ENCODE peak calls at places on chromosomes 11 and 22, in six cellular contexts. N is B cell; Y is stimulated activated CD4-positive, alpha-beta T cell treated with anti-CD3 and anti-CD28 coated beads, Interleukin-1b, Interleukin-23, amount 100 ng/mL, for 48 hours; R is Daoy; A is EH; H is sigmoid colon. F is an unnamed sample.

GRCh38 chr22:48714231-48714630 is 1113.4 kb downstream of the BRD1 start:
- DNase-seq in N (no peak), Y (no peak), R (no peak), A (no peak), H (peak), F (peak)

GRCh38 chr11:33984682-33985389 is 66.7 kb upstream of the CAPRIN1 start:
- DNase-seq in N (no peak), Y (no peak), R (no peak), A (peak), H (no peak), F (no peak)

GRCh38 chr11:14974723-14975587 is 2.8 kb upstream of the CALCA start:
- DNase-seq in N (peak), Y (peak), R (peak), A (peak), H (no peak), F (no peak)

GRCh38 chr11:71163371-71163770 is 89.0 kb downstream of the SHANK2 start:
- DNase-seq in N (no peak), Y (no peak), R (no peak), A (no peak), H (peak), F (no peak)

GRCh38 chr11:17951685-17952388 is 61.0 kb downstream of the SERGEF start:
- DNase-seq in N (no peak), Y (no peak), R (no peak), A (no peak), H (no peak), F (no peak)

GRCh38 chr11:75264971-75265370 is 24.4 kb downstream of the TPBGL start:
- DNase-seq in N (no peak), Y (no peak), R (no peak), A (no peak), H (peak), F (peak)

GRCh38 chr11:3109921-3110706 is 52.9 kb upstream of the CARS1 start:
- DNase-seq in N (no peak), Y (peak), R (peak), A (peak), H (peak), F (peak)

GRCh38 chr11:66112640-66113098 is 42.6 kb downstream of the PACS1 start:
- DNase-seq in N (peak), Y (no peak), R (peak), A (peak), H (no peak), F (no peak)

GRCh38 chr11:77882396-77882795 is 61.5 kb downstream of the AAMDC start:
- DNase-seq in N (no peak), Y (no peak), R (no peak), A (peak), H (no peak), F (no peak)

GRCh38 chr11:108559904-108560303 is 33.7 kb downstream of the EXPH5 start:
- DNase-seq in N (no peak), Y (no peak), R (no peak), A (peak), H (no peak), F (no peak)

GRCh38 chr22:43563571-43563970 is 151.8 kb downstream of the MPPED1 start:
- DNase-seq in N (no peak), Y (no peak), R (no peak), A (no peak), H (no peak), F (no peak)

GRCh38 chr11:57546869-57547518 is 9.6 kb downstream of the SMTNL1 start:
- DNase-seq in N (no peak), Y (peak), R (peak), A (peak), H (no peak), F (no peak)

GRCh38 chr11:34651551-34651950 is 30.7 kb downstream of the EHF start:
- DNase-seq in N (no peak), Y (no peak), R (peak), A (no peak), H (no peak), F (no peak)

GRCh38 chr22:25363474-25363873 is 144.0 kb downstream of the CRYBB2 start:
- DNase-seq in N (no peak), Y (no peak), R (no peak), A (no peak), H (peak), F (peak)

GRCh38 chr11:31855466-31855865 is 44.3 kb upstream of the PAX6 start:
- DNase-seq in N (no peak), Y (no peak), R (no peak), A (no peak), H (no peak), F (no peak)

GRCh38 chr22:45830531-45831245 is 146.3 kb downstream of the WNT7B start:
- DNase-seq in N (no peak), Y (no peak), R (peak), A (peak), H (no peak), F (no peak)

GRCh38 chr11:1854949-1855885 is 2.3 kb downstream of the LSP1 start:
- DNase-seq in N (peak), Y (peak), R (no peak), A (no peak), H (no peak), F (no peak)

GRCh38 chr22:39244073-39244495 is 698 bp downstream of the PDGFB start:
- DNase-seq in N (no peak), Y (no peak), R (peak), A (no peak), H (no peak), F (no peak)

GRCh38 chr22:43222281-43222680 is 35.3 kb upstream of the TTLL12 start:
- DNase-seq in N (no peak), Y (no peak), R (no peak), A (no peak), H (no peak), F (no peak)

GRCh38 chr11:13183094-13183825 is 94.3 kb upstream of the BMAL1 start:
- DNase-seq in N (no peak), Y (no peak), R (peak), A (peak), H (no peak), F (no peak)

GRCh38 chr11:33735166-33735425 is 1.1 kb downstream of the CD59 start:
- DNase-seq in N (no peak), Y (no peak), R (peak), A (peak), H (no peak), F (no peak)

GRCh38 chr11:101582242-101583052 is 1.4 kb downstream of the TRPC6 start:
- DNase-seq in N (no peak), Y (no peak), R (no peak), A (no peak), H (no peak), F (no peak)

GRCh38 chr11:14422052-14422813 is 63.2 kb upstream of the RRAS2 start:
- DNase-seq in N (no peak), Y (no peak), R (peak), A (peak), H (peak), F (peak)

GRCh38 chr11:64655901-64656601 is 65.0 kb downstream of the SLC22A12 start:
- DNase-seq in N (no peak), Y (no peak), R (no peak), A (peak), H (no peak), F (no peak)

GRCh38 chr11:92302766-92303165 is 78.1 kb downstream of the FAT3 start:
- DNase-seq in N (no peak), Y (no peak), R (peak), A (peak), H (no peak), F (no peak)

GRCh38 chr11:22742149-22742548 is 75.7 kb downstream of the GAS2 start:
- DNase-seq in N (no peak), Y (no peak), R (no peak), A (no peak), H (no peak), F (no peak)

GRCh38 chr11:78188809-78189724 is at the start of gene USP35:
- DNase-seq in N (peak), Y (no peak), R (no peak), A (no peak), H (peak), F (peak)

GRCh38 chr11:93537022-93537421 is 6.2 kb downstream of the SMCO4 start:
- DNase-seq in N (no peak), Y (no peak), R (no peak), A (no peak), H (no peak), F (no peak)

GRCh38 chr22:22394589-22394988 is 114.0 kb downstream of the ZNF280B start:
- DNase-seq in N (peak), Y (no peak), R (no peak), A (no peak), H (no peak), F (no peak)

GRCh38 chr11:57476883-57477506 is 16.7 kb downstream of the RTN4RL2 start:
- DNase-seq in N (no peak), Y (no peak), R (peak), A (peak), H (no peak), F (no peak)

GRCh38 chr11:86761978-86762377 is 38.4 kb upstream of the PRSS23 start:
- DNase-seq in N (no peak), Y (no peak), R (no peak), A (peak), H (no peak), F (no peak)

GRCh38 chr22:42500836-42501179 is 18.8 kb downstream of the RRP7A start:
- DNase-seq in N (no peak), Y (no peak), R (no peak), A (no peak), H (no peak), F (no peak)

GRCh38 chr11:78399136-78399535 is 18.5 kb downstream of the GAB2 start:
- DNase-seq in N (no peak), Y (no peak), R (no peak), A (no peak), H (no peak), F (no peak)

GRCh38 chr11:109993786-109994185 is 99.4 kb upstream of the ZC3H12C start:
- DNase-seq in N (no peak), Y (no peak), R (peak), A (peak), H (no peak), F (no peak)

GRCh38 chr11:93704237-93704636 is 37.1 kb downstream of the TAF1D start:
- DNase-seq in N (no peak), Y (no peak), R (no peak), A (no peak), H (no peak), F (no peak)